ENCODE peak calls at places on chromosomes 12 and 14, in nine cellular contexts. One of them, this sample, is unnamed.

GRCh38 chr12:53268009-53268636 is at the start of gene ESPL1:
- DNase-seq in astrocyte of the spinal cord: peak
- DNase-seq in left lung: peak
- DNase-seq in pulmonary artery endothelial cell: no peak
- DNase-seq in CMK: peak
- DNase-seq in IMR-90: peak
- DNase-seq in D721Med: peak
- DNase-seq in HT1080: peak
- DNase-seq in cardiac muscle cell: peak
- DNase-seq in this sample: peak

GRCh38 chr12:63845726-63846125 is 1.2 kb downstream of the SRGAP1 start:
- DNase-seq in left lung: no peak
- DNase-seq in CMK: no peak
- DNase-seq in pulmonary artery endothelial cell: no peak
- DNase-seq in IMR-90: peak
- DNase-seq in HT1080: peak
- DNase-seq in D721Med: no peak
- DNase-seq in astrocyte of the spinal cord: peak
- DNase-seq in cardiac muscle cell: peak
- DNase-seq in this sample: peak

GRCh38 chr14:90508536-90509254 is 111.9 kb downstream of the CALM1 start:
- DNase-seq in left lung: peak
- DNase-seq in CMK: no peak
- DNase-seq in HT1080: no peak
- DNase-seq in astrocyte of the spinal cord: no peak
- DNase-seq in IMR-90: no peak
- DNase-seq in pulmonary artery endothelial cell: no peak
- DNase-seq in D721Med: no peak
- DNase-seq in cardiac muscle cell: no peak
- DNase-seq in this sample: no peak

GRCh38 chr12:49093746-49094103 is 876 bp downstream of the DHH start:
- DNase-seq in HT1080: no peak
- DNase-seq in cardiac muscle cell: peak
- DNase-seq in left lung: no peak
- DNase-seq in D721Med: no peak
- DNase-seq in CMK: no peak
- DNase-seq in astrocyte of the spinal cord: no peak
- DNase-seq in IMR-90: no peak
- DNase-seq in pulmonary artery endothelial cell: no peak
- DNase-seq in this sample: no peak

GRCh38 chr14:68528031-68528687 is 264.7 kb downstream of the ZFP36L1 start:
- DNase-seq in D721Med: no peak
- DNase-seq in left lung: no peak
- DNase-seq in pulmonary artery endothelial cell: no peak
- DNase-seq in astrocyte of the spinal cord: no peak
- DNase-seq in cardiac muscle cell: no peak
- DNase-seq in CMK: no peak
- DNase-seq in HT1080: no peak
- DNase-seq in IMR-90: no peak
- DNase-seq in this sample: no peak

GRCh38 chr14:59406454-59407245 is 58.5 kb downstream of the GPR135 start:
- DNase-seq in D721Med: no peak
- DNase-seq in IMR-90: peak
- DNase-seq in astrocyte of the spinal cord: peak
- DNase-seq in HT1080: no peak
- DNase-seq in pulmonary artery endothelial cell: peak
- DNase-seq in CMK: no peak
- DNase-seq in cardiac muscle cell: no peak
- DNase-seq in left lung: no peak
- DNase-seq in this sample: no peak

GRCh38 chr12:67790660-67791059 is 142.1 kb downstream of the DYRK2 start:
- DNase-seq in cardiac muscle cell: no peak
- DNase-seq in astrocyte of the spinal cord: no peak
- DNase-seq in IMR-90: peak
- DNase-seq in pulmonary artery endothelial cell: no peak
- DNase-seq in D721Med: no peak
- DNase-seq in CMK: no peak
- DNase-seq in left lung: no peak
- DNase-seq in HT1080: no peak
- DNase-seq in this sample: peak

GRCh38 chr14:91891081-91891480 is 23.7 kb upstream of the TC2N start:
- DNase-seq in left lung: no peak
- DNase-seq in D721Med: no peak
- DNase-seq in CMK: no peak
- DNase-seq in astrocyte of the spinal cord: no peak
- DNase-seq in IMR-90: no peak
- DNase-seq in HT1080: no peak
- DNase-seq in cardiac muscle cell: no peak
- DNase-seq in pulmonary artery endothelial cell: no peak
- DNase-seq in this sample: no peak

GRCh38 chr14:22653012-22653621 is 9.0 kb upstream of the OR6J1 start:
- DNase-seq in IMR-90: peak
- DNase-seq in CMK: peak
- DNase-seq in HT1080: peak
- DNase-seq in D721Med: no peak
- DNase-seq in pulmonary artery endothelial cell: peak
- DNase-seq in cardiac muscle cell: peak
- DNase-seq in left lung: no peak
- DNase-seq in astrocyte of the spinal cord: peak
- DNase-seq in this sample: peak

GRCh38 chr12:49946497-49946896 is 4.0 kb upstream of the AQP2 start:
- DNase-seq in pulmonary artery endothelial cell: no peak
- DNase-seq in CMK: no peak
- DNase-seq in HT1080: no peak
- DNase-seq in left lung: no peak
- DNase-seq in cardiac muscle cell: no peak
- DNase-seq in IMR-90: no peak
- DNase-seq in D721Med: no peak
- DNase-seq in astrocyte of the spinal cord: no peak
- DNase-seq in this sample: no peak

GRCh38 chr14:65239143-65239672 is 136.9 kb upstream of the MAX start:
- DNase-seq in astrocyte of the spinal cord: peak
- DNase-seq in pulmonary artery endothelial cell: no peak
- DNase-seq in HT1080: peak
- DNase-seq in CMK: no peak
- DNase-seq in left lung: no peak
- DNase-seq in D721Med: no peak
- DNase-seq in IMR-90: peak
- DNase-seq in cardiac muscle cell: peak
- DNase-seq in this sample: no peak

GRCh38 chr14:100263141-100263540 is 24.2 kb downstream of the YY1 start:
- DNase-seq in pulmonary artery endothelial cell: no peak
- DNase-seq in CMK: no peak
- DNase-seq in left lung: no peak
- DNase-seq in astrocyte of the spinal cord: no peak
- DNase-seq in cardiac muscle cell: no peak
- DNase-seq in IMR-90: no peak
- DNase-seq in D721Med: no peak
- DNase-seq in HT1080: no peak
- DNase-seq in this sample: peak

GRCh38 chr12:46983959-46984833 is 95.2 kb upstream of the PCED1B start:
- DNase-seq in HT1080: peak
- DNase-seq in pulmonary artery endothelial cell: no peak
- DNase-seq in astrocyte of the spinal cord: peak
- DNase-seq in cardiac muscle cell: peak
- DNase-seq in D721Med: no peak
- DNase-seq in IMR-90: peak
- DNase-seq in CMK: no peak
- DNase-seq in left lung: no peak
- DNase-seq in this sample: peak

GRCh38 chr12:537772-538171 is 78.0 kb downstream of the B4GALNT3 start:
- DNase-seq in HT1080: no peak
- DNase-seq in left lung: no peak
- DNase-seq in pulmonary artery endothelial cell: no peak
- DNase-seq in CMK: no peak
- DNase-seq in cardiac muscle cell: no peak
- DNase-seq in IMR-90: no peak
- DNase-seq in astrocyte of the spinal cord: no peak
- DNase-seq in D721Med: no peak
- DNase-seq in this sample: no peak

GRCh38 chr14:51780006-51780692 is 80.3 kb upstream of the GNG2 start:
- DNase-seq in pulmonary artery endothelial cell: peak
- DNase-seq in left lung: peak
- DNase-seq in HT1080: peak
- DNase-seq in IMR-90: peak
- DNase-seq in cardiac muscle cell: peak
- DNase-seq in CMK: peak
- DNase-seq in astrocyte of the spinal cord: peak
- DNase-seq in D721Med: no peak
- DNase-seq in this sample: peak

GRCh38 chr12:52041695-52042123 is 9.5 kb upstream of the NR4A1 start:
- DNase-seq in CMK: no peak
- DNase-seq in cardiac muscle cell: peak
- DNase-seq in D721Med: no peak
- DNase-seq in left lung: no peak
- DNase-seq in HT1080: peak
- DNase-seq in pulmonary artery endothelial cell: no peak
- DNase-seq in IMR-90: peak
- DNase-seq in astrocyte of the spinal cord: peak
- DNase-seq in this sample: peak

GRCh38 chr12:61365001-61365400 is 895.2 kb upstream of the USP15 start:
- DNase-seq in pulmonary artery endothelial cell: no peak
- DNase-seq in D721Med: no peak
- DNase-seq in CMK: no peak
- DNase-seq in left lung: no peak
- DNase-seq in astrocyte of the spinal cord: no peak
- DNase-seq in cardiac muscle cell: no peak
- DNase-seq in HT1080: peak
- DNase-seq in IMR-90: no peak
- DNase-seq in this sample: no peak

GRCh38 chr12:45933504-45933903 is 56.9 kb downstream of the SCAF11 start:
- DNase-seq in D721Med: no peak
- DNase-seq in HT1080: no peak
- DNase-seq in IMR-90: no peak
- DNase-seq in CMK: no peak
- DNase-seq in pulmonary artery endothelial cell: no peak
- DNase-seq in astrocyte of the spinal cord: no peak
- DNase-seq in cardiac muscle cell: no peak
- DNase-seq in left lung: no peak
- DNase-seq in this sample: no peak

GRCh38 chr12:53058674-53059433 is 9.0 kb downstream of the TNS2 start:
- DNase-seq in CMK: no peak
- DNase-seq in pulmonary artery endothelial cell: no peak
- DNase-seq in HT1080: no peak
- DNase-seq in astrocyte of the spinal cord: no peak
- DNase-seq in IMR-90: no peak
- DNase-seq in cardiac muscle cell: no peak
- DNase-seq in D721Med: no peak
- DNase-seq in left lung: no peak
- DNase-seq in this sample: peak

GRCh38 chr12:71691504-71692129 is 5.7 kb downstream of the TMEM19 start:
- DNase-seq in HT1080: no peak
- DNase-seq in cardiac muscle cell: no peak
- DNase-seq in left lung: no peak
- DNase-seq in IMR-90: no peak
- DNase-seq in astrocyte of the spinal cord: no peak
- DNase-seq in CMK: no peak
- DNase-seq in pulmonary artery endothelial cell: no peak
- DNase-seq in D721Med: no peak
- DNase-seq in this sample: peak

GRCh38 chr12:12614342-12614741 is 2.7 kb downstream of the CREBL2 start:
- DNase-seq in cardiac muscle cell: no peak
- DNase-seq in CMK: no peak
- DNase-seq in IMR-90: no peak
- DNase-seq in pulmonary artery endothelial cell: no peak
- DNase-seq in HT1080: no peak
- DNase-seq in D721Med: no peak
- DNase-seq in astrocyte of the spinal cord: no peak
- DNase-seq in left lung: no peak
- DNase-seq in this sample: no peak

GRCh38 chr14:32560213-32560857 is 231.2 kb downstream of the AKAP6 start:
- DNase-seq in cardiac muscle cell: peak
- DNase-seq in D721Med: no peak
- DNase-seq in pulmonary artery endothelial cell: peak
- DNase-seq in CMK: no peak
- DNase-seq in left lung: no peak
- DNase-seq in astrocyte of the spinal cord: peak
- DNase-seq in HT1080: peak
- DNase-seq in IMR-90: peak
- DNase-seq in this sample: peak

GRCh38 chr12:22286569-22286968 is 47.9 kb downstream of the ST8SIA1 start:
- DNase-seq in HT1080: peak
- DNase-seq in cardiac muscle cell: no peak
- DNase-seq in pulmonary artery endothelial cell: no peak
- DNase-seq in CMK: no peak
- DNase-seq in D721Med: no peak
- DNase-seq in IMR-90: peak
- DNase-seq in left lung: no peak
- DNase-seq in astrocyte of the spinal cord: peak
- DNase-seq in this sample: peak

GRCh38 chr12:111451649-111452129 is 46.0 kb downstream of the SH2B3 start:
- DNase-seq in CMK: no peak
- DNase-seq in astrocyte of the spinal cord: peak
- DNase-seq in IMR-90: peak
- DNase-seq in HT1080: peak
- DNase-seq in left lung: no peak
- DNase-seq in D721Med: no peak
- DNase-seq in cardiac muscle cell: peak
- DNase-seq in pulmonary artery endothelial cell: no peak
- DNase-seq in this sample: peak

GRCh38 chr14:103762011-103762410 is 46.4 kb downstream of the ZFYVE21 start:
- DNase-seq in left lung: no peak
- DNase-seq in D721Med: no peak
- DNase-seq in pulmonary artery endothelial cell: no peak
- DNase-seq in HT1080: no peak
- DNase-seq in IMR-90: peak
- DNase-seq in cardiac muscle cell: no peak
- DNase-seq in astrocyte of the spinal cord: no peak
- DNase-seq in CMK: no peak
- DNase-seq in this sample: no peak

GRCh38 chr12:16531623-16532022 is 74.3 kb downstream of the LMO3 start:
- DNase-seq in D721Med: no peak
- DNase-seq in IMR-90: no peak
- DNase-seq in left lung: no peak
- DNase-seq in HT1080: no peak
- DNase-seq in cardiac muscle cell: peak
- DNase-seq in pulmonary artery endothelial cell: no peak
- DNase-seq in CMK: no peak
- DNase-seq in astrocyte of the spinal cord: peak
- DNase-seq in this sample: peak

GRCh38 chr12:130714091-130714590 is 2.0 kb downstream of the RIMBP2 start:
- DNase-seq in CMK: no peak
- DNase-seq in cardiac muscle cell: peak
- DNase-seq in left lung: no peak
- DNase-seq in D721Med: no peak
- DNase-seq in pulmonary artery endothelial cell: no peak
- DNase-seq in astrocyte of the spinal cord: no peak
- DNase-seq in HT1080: no peak
- DNase-seq in IMR-90: no peak
- DNase-seq in this sample: no peak

GRCh38 chr14:65817011-65817410 is 404.5 kb downstream of the FUT8 start:
- DNase-seq in IMR-90: no peak
- DNase-seq in pulmonary artery endothelial cell: no peak
- DNase-seq in astrocyte of the spinal cord: no peak
- DNase-seq in cardiac muscle cell: no peak
- DNase-seq in HT1080: no peak
- DNase-seq in D721Med: no peak
- DNase-seq in CMK: no peak
- DNase-seq in left lung: no peak
- DNase-seq in this sample: no peak

GRCh38 chr14:55701638-55702037 is 121.6 kb downstream of the KTN1 start:
- DNase-seq in D721Med: no peak
- DNase-seq in IMR-90: peak
- DNase-seq in astrocyte of the spinal cord: peak
- DNase-seq in cardiac muscle cell: no peak
- DNase-seq in HT1080: peak
- DNase-seq in CMK: no peak
- DNase-seq in left lung: no peak
- DNase-seq in pulmonary artery endothelial cell: no peak
- DNase-seq in this sample: no peak

GRCh38 chr12:27549801-27550652 is 26.0 kb downstream of the PPFIBP1 start:
- DNase-seq in IMR-90: peak
- DNase-seq in D721Med: no peak
- DNase-seq in left lung: no peak
- DNase-seq in cardiac muscle cell: peak
- DNase-seq in CMK: peak
- DNase-seq in pulmonary artery endothelial cell: peak
- DNase-seq in HT1080: peak
- DNase-seq in astrocyte of the spinal cord: peak
- DNase-seq in this sample: peak

GRCh38 chr12:59040651-59041050 is 120.3 kb upstream of the LRIG3 start:
- DNase-seq in pulmonary artery endothelial cell: peak
- DNase-seq in IMR-90: peak
- DNase-seq in D721Med: no peak
- DNase-seq in CMK: no peak
- DNase-seq in cardiac muscle cell: no peak
- DNase-seq in astrocyte of the spinal cord: peak
- DNase-seq in left lung: no peak
- DNase-seq in HT1080: peak
- DNase-seq in this sample: peak